ENCODE peak calls at places on chromosomes 13 and 19, in seven cellular contexts. N is lower lobe of right lung; D is NAMALWA; R is activated CD4-positive, alpha-beta T cell treated with anti-CD3 and anti-CD28 coated beads for 24 hours; S is NCI-H2081; O is T-helper 2 cell; W is HEK293T. I is an unnamed sample.

GRCh38 chr13:79709526-79709925 is 228.6 kb downstream of the NDFIP2 start:
- DNase-seq in N (no peak), D (no peak), R (no peak), S (no peak), O (no peak), W (no peak), I (no peak)

GRCh38 chr19:36215276-36216171 is 618 bp downstream of the ZNF146 start:
- DNase-seq in N (no peak), D (peak), R (peak), S (no peak), O (no peak), W (no peak), I (no peak)

GRCh38 chr13:72255908-72256307 is 388.9 kb upstream of the DACH1 start:
- DNase-seq in N (no peak), D (peak), R (no peak), S (peak), O (no peak), W (peak), I (no peak)

GRCh38 chr19:5054551-5055456 is 85.9 kb downstream of the KDM4B start:
- DNase-seq in N (no peak), D (no peak), R (no peak), S (no peak), O (no peak), W (no peak), I (no peak)

GRCh38 chr13:109781384-109782065 is 4.9 kb downstream of the IRS2 start:
- DNase-seq in N (no peak), D (peak), R (no peak), S (no peak), O (no peak), W (no peak), I (no peak)

GRCh38 chr19:50420808-50421207 is 2.1 kb downstream of the SPIB start:
- DNase-seq in N (no peak), D (no peak), R (no peak), S (no peak), O (no peak), W (no peak), I (no peak)

GRCh38 chr19:5767949-5768348 is 16.6 kb downstream of the PRR22 start:
- DNase-seq in N (no peak), D (no peak), R (no peak), S (no peak), O (no peak), W (no peak), I (no peak)

GRCh38 chr13:48411281-48412099 is 1.4 kb downstream of the LPAR6 start:
- DNase-seq in N (no peak), D (no peak), R (no peak), S (no peak), O (no peak), W (no peak), I (no peak)

GRCh38 chr19:36110487-36111199 is at the start of gene OVOL3:
- DNase-seq in N (no peak), D (peak), R (no peak), S (no peak), O (no peak), W (no peak), I (no peak)

GRCh38 chr19:46904114-46905060 is 43.6 kb downstream of the ARHGAP35 start:
- DNase-seq in N (no peak), D (no peak), R (no peak), S (no peak), O (no peak), W (no peak), I (no peak)

GRCh38 chr19:55362174-55362989 is 678 bp downstream of the GARIN5B start:
- DNase-seq in N (no peak), D (no peak), R (no peak), S (no peak), O (no peak), W (no peak), I (no peak)

GRCh38 chr13:33697936-33698335 is 120.0 kb upstream of the RFC3 start:
- DNase-seq in N (no peak), D (no peak), R (no peak), S (no peak), O (no peak), W (no peak), I (no peak)

GRCh38 chr13:48159436-48160225 is 64.7 kb upstream of the MED4 start:
- DNase-seq in N (no peak), D (no peak), R (no peak), S (no peak), O (no peak), W (no peak), I (no peak)

GRCh38 chr19:34274827-34275625 is 20.7 kb downstream of the GARRE1 start:
- DNase-seq in N (no peak), D (no peak), R (no peak), S (no peak), O (no peak), W (no peak), I (no peak)

GRCh38 chr13:76349700-76350099 is 536.5 kb downstream of the KCTD12 start:
- DNase-seq in N (no peak), D (no peak), R (no peak), S (no peak), O (no peak), W (no peak), I (no peak)

GRCh38 chr19:33235269-33235995 is 9.8 kb upstream of the SLC7A10 start:
- DNase-seq in N (peak), D (peak), R (peak), S (peak), O (peak), W (peak), I (peak)

GRCh38 chr13:85298387-85298924 is 500.8 kb downstream of the SLITRK6 start:
- DNase-seq in N (no peak), D (peak), R (no peak), S (no peak), O (no peak), W (no peak), I (no peak)

GRCh38 chr19:12769689-12770088 is 5.7 kb downstream of the HOOK2 start:
- DNase-seq in N (peak), D (peak), R (peak), S (no peak), O (peak), W (no peak), I (no peak)

GRCh38 chr13:95191821-95192220 is 109.4 kb downstream of the ABCC4 start:
- DNase-seq in N (peak), D (peak), R (peak), S (peak), O (no peak), W (peak), I (peak)

GRCh38 chr19:18074192-18074591 is 12.5 kb downstream of the IL12RB1 start:
- DNase-seq in N (no peak), D (no peak), R (no peak), S (no peak), O (no peak), W (no peak), I (no peak)

GRCh38 chr19:33281296-33281926 is 20.9 kb downstream of the CEBPA start:
- DNase-seq in N (no peak), D (no peak), R (no peak), S (no peak), O (no peak), W (no peak), I (no peak)

GRCh38 chr13:47170971-47171370 is 274.1 kb upstream of the HTR2A start:
- DNase-seq in N (no peak), D (no peak), R (no peak), S (no peak), O (no peak), W (no peak), I (no peak)

GRCh38 chr19:18961767-18962423 is 20.9 kb upstream of the HOMER3 start:
- DNase-seq in N (no peak), D (no peak), R (no peak), S (no peak), O (no peak), W (no peak), I (no peak)

GRCh38 chr19:18046066-18046718 is 38.2 kb downstream of the ARRDC2 start:
- DNase-seq in N (no peak), D (no peak), R (no peak), S (no peak), O (no peak), W (no peak), I (no peak)

GRCh38 chr13:54383604-54384003 is 1355.0 kb downstream of the OLFM4 start:
- DNase-seq in N (no peak), D (no peak), R (no peak), S (no peak), O (no peak), W (no peak), I (no peak)

GRCh38 chr13:32581177-32581786 is 5.0 kb upstream of the PDS5B start:
- DNase-seq in N (no peak), D (peak), R (no peak), S (peak), O (no peak), W (no peak), I (no peak)

GRCh38 chr19:33432408-33433170 is 59.1 kb downstream of the CEBPG start:
- DNase-seq in N (peak), D (no peak), R (no peak), S (no peak), O (no peak), W (no peak), I (peak)

GRCh38 chr13:24176351-24177101 is 16.0 kb downstream of the SPATA13 start:
- DNase-seq in N (no peak), D (no peak), R (no peak), S (no peak), O (no peak), W (no peak), I (no peak)

GRCh38 chr19:1038995-1039645 is 787 bp upstream of the ABCA7 start:
- DNase-seq in N (no peak), D (peak), R (no peak), S (no peak), O (no peak), W (no peak), I (no peak)

GRCh38 chr13:27997904-27998522 is 9.5 kb upstream of the URAD start:
- DNase-seq in N (no peak), D (peak), R (no peak), S (no peak), O (no peak), W (peak), I (no peak)